ENCODE peak calls at places on chromosomes 1 and 21, in four cellular contexts. O, G, U and W are unnamed samples.

GRCh38 chr1:2396476-2396875 is 4.8 kb downstream of the RER1 start:
- DNase-seq in U (no peak), G (no peak), O (no peak), W (no peak)

GRCh38 chr21:44927587-44928461 is 7.1 kb upstream of the ITGB2 start:
- DNase-seq in G (no peak), U (peak), O (no peak), W (no peak)

GRCh38 chr1:34865981-34866761 is 6.6 kb upstream of the SMIM12 start:
- DNase-seq in O (no peak), U (peak), G (peak), W (peak)

GRCh38 chr1:206687915-206688442 is 3.3 kb downstream of the MAPKAPK2 start:
- DNase-seq in U (no peak), O (no peak), G (no peak), W (no peak)

GRCh38 chr1:110675060-110675791 is 486 bp upstream of the KCNA3 start:
- DNase-seq in O (no peak), U (no peak), G (no peak), W (peak)

GRCh38 chr1:48917901-48918603 is 141.4 kb upstream of the BEND5 start:
- DNase-seq in O (no peak), U (no peak), G (no peak), W (no peak)

GRCh38 chr1:24910751-24911650 is 19.1 kb downstream of the RUNX3 start:
- DNase-seq in U (no peak), G (peak), O (no peak), W (no peak)

GRCh38 chr1:110112656-110113055 is 413 bp downstream of the UBL4B start:
- DNase-seq in G (no peak), O (no peak), U (no peak), W (no peak)

GRCh38 chr21:16193758-16194606 is 464.2 kb downstream of the USP25 start:
- DNase-seq in G (peak), O (no peak), U (peak), W (peak)

GRCh38 chr1:172452536-172453159 is 8.8 kb upstream of the PIGC start:
- DNase-seq in U (no peak), O (no peak), G (no peak), W (no peak)

GRCh38 chr1:64623750-64624445 is 121.0 kb upstream of the RAVER2 start:
- DNase-seq in G (peak), U (no peak), O (no peak), W (no peak)